ENCODE peak calls at places on chromosomes 13 and 19, in eight cellular contexts. G, S, L, Y, Q, A, M and F are unnamed samples.

GRCh38 chr19:1173845-1174809 is at the start of gene SBNO2:
- DNase-seq in Y (peak; percentile 88), L (peak; percentile 97), G (peak; percentile 80), S (peak; percentile 95), A (peak; percentile 92), Q (peak; percentile 78), M (peak; percentile 93), F (peak; percentile 90)

GRCh38 chr19:48290923-48291700 is 21.2 kb downstream of the ZNF114 start:
- DNase-seq in L (peak; percentile 89), Y (peak; percentile 82), A (peak; percentile 91), G (peak; percentile 86), S (peak; percentile 75), Q (peak; percentile 73), M (peak; percentile 86), F (peak; percentile 73)

GRCh38 chr19:12884926-12885748 is 1.9 kb downstream of the KLF1 start:
- DNase-seq in Y (peak; percentile 60), L (peak; percentile 84), M (peak; percentile 71), S (peak; percentile 96), G (peak; percentile 46), Q (peak; percentile 18), A (peak; percentile 100), F (peak; percentile 93)

GRCh38 chr19:45668342-45668871 is 386 bp downstream of the GIPR start:
- DNase-seq in M (no peak), S (peak; percentile 34), Y (no peak), L (no peak), G (no peak), A (no peak), Q (no peak), F (no peak)

GRCh38 chr13:42417624-42418023 is 145.7 kb downstream of the AKAP11 start:
- DNase-seq in Y (no peak), A (no peak), S (no peak), L (no peak), M (no peak), Q (no peak), G (no peak), F (no peak)

GRCh38 chr19:43684326-43684725 is 14.4 kb upstream of the PLAUR start:
- DNase-seq in L (no peak), Q (no peak), M (no peak), A (no peak), S (no peak), G (no peak), Y (no peak), F (no peak)

GRCh38 chr19:17220207-17220758 is 5.1 kb downstream of the USE1 start:
- DNase-seq in A (no peak), Y (no peak), Q (peak; percentile 71), L (no peak), S (peak; percentile 52), M (no peak), G (peak; percentile 89), F (peak; percentile 73)

GRCh38 chr13:102597029-102598015 is 536 bp downstream of the TPP2 start:
- DNase-seq in Q (peak; percentile 7), S (peak; percentile 35), Y (peak; percentile 16), G (no peak), A (peak; percentile 31), M (peak; percentile 68), L (peak; percentile 65), F (peak; percentile 6)

GRCh38 chr13:87712012-87712411 is 40.8 kb downstream of the SLITRK5 start:
- DNase-seq in M (no peak), A (peak; percentile 32), S (no peak), Y (no peak), G (no peak), L (no peak), Q (no peak), F (no peak)

GRCh38 chr13:48596128-48596429 is 57.6 kb upstream of the CYSLTR2 start:
- DNase-seq in A (no peak), M (no peak), L (no peak), S (no peak), Y (no peak), G (no peak), Q (no peak), F (peak; percentile 47)

GRCh38 chr13:62119739-62120700 is 704.4 kb upstream of the PCDH20 start:
- DNase-seq in M (no peak), A (peak; percentile 43), G (peak; percentile 8), Q (no peak), Y (no peak), L (no peak), S (no peak), F (peak; percentile 18)

GRCh38 chr19:7263066-7263465 is 31.1 kb downstream of the INSR start:
- DNase-seq in S (no peak), Y (no peak), Q (no peak), G (no peak), M (no peak), L (no peak), A (no peak), F (no peak)

GRCh38 chr13:94249512-94249911 is 230.0 kb downstream of the DCT start:
- DNase-seq in M (no peak), G (peak; percentile 88), A (peak; percentile 28), S (no peak), Q (peak; percentile 92), L (no peak), Y (no peak), F (no peak)

GRCh38 chr19:10921199-10921879 is 7.1 kb downstream of the YIPF2 start:
- DNase-seq in Y (no peak), G (no peak), Q (no peak), A (no peak), M (no peak), S (no peak), L (no peak), F (no peak)

GRCh38 chr19:54030895-54031586 is 32.7 kb downstream of the VSTM1 start:
- DNase-seq in A (peak; percentile 71), G (peak; percentile 47), Q (no peak), S (no peak), L (no peak), Y (no peak), M (no peak), F (no peak)

GRCh38 chr13:71303144-71303543 is 563.9 kb downstream of the DACH1 start:
- DNase-seq in S (no peak), Q (no peak), Y (no peak), A (peak; percentile 30), L (no peak), G (no peak), M (no peak), F (peak; percentile 49)
- TF ChIP-seq CTCF in S (no peak), Q (no peak), Y (peak; percentile 29), A (peak; percentile 64), L (no peak), G (no peak), M (no peak), F (peak; percentile 44)

GRCh38 chr19:31511696-31512095 is 162.5 kb upstream of the TSHZ3 start:
- DNase-seq in G (no peak), A (no peak), Q (no peak), S (no peak), Y (no peak), L (no peak), M (peak; percentile 41), F (no peak)
- H3K4me3 ChIP-seq in G (no peak overlapping the region), A (no peak overlapping the region), Q (no peak overlapping the region), S (no peak overlapping the region), Y (no peak overlapping the region), L (no peak overlapping the region), M (no peak overlapping the region), F (no peak overlapping the region)

DNA sequence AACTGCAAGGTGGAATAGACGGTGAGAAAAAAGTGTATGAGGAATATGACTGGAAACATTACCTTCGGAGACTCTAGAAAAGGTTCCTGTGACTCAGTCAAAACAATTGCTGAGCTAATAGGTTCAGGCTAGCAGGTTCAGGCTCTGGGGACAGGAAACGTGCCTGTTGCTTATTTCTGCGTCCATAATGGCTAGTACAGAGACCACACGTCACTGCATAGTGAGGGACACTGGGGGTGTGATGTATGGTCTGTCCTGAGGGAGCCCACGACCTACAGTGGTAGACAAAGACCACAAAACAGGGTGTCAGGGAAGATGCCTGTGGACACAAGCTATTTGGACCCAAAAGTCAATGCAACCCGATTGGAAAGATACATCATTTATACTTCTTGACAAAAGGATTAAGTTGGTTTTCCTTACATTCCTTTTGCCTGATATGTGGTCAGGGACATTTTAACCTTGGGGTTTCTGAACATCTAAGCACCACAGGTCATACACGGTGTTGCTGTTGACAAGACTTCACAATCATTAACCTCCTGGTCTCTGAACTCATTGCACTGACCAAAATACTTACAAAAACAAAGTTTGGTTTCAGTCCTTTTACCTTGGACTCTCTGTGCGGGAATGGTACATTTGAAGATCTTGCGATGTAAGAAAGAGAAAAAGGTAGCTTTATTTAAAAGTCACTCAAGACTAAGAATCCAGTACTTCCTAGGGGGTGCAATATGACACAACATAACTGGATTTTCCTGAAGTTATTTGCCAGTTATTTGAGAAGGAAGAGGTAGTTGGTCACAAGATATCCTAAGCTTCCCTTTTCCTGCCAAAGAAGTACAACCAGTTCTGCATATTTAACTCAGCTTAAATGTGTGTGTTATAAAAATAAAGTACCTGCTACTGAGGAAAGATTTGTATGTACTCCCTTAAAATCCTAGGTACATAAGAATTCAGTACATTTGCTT is 20.0 kb downstream of the CRYL1 start:
- DNase-seq in A (no peak), Q (no peak), S (no peak), L (no peak), M (no peak), Y (no peak), G (no peak), F (peak; percentile 59)
- TF ChIP-seq CTCF in A (no peak), Q (no peak), S (no peak), L (no peak), M (no peak), Y (no peak), G (no peak), F (no peak)

GRCh38 chr19:6058411-6059201 is 51.7 kb downstream of the RFX2 start:
- DNase-seq in S (peak; percentile 5), G (no peak), L (no peak), A (no peak), Y (no peak), Q (no peak), M (peak; percentile 64), F (no peak)

GRCh38 chr19:6056282-6056741 is 54.0 kb downstream of the RFX2 start:
- DNase-seq in M (peak; percentile 71), A (no peak), S (peak; percentile 62), Y (no peak), G (no peak), Q (no peak), L (no peak), F (no peak)

GRCh38 chr19:6057651-6058365 is 52.5 kb downstream of the RFX2 start:
- DNase-seq in G (no peak), L (no peak), A (no peak), Y (no peak), Q (no peak), S (no peak), M (no peak), F (no peak)

GRCh38 chr19:6055013-6055795 is 55.1 kb downstream of the RFX2 start:
- DNase-seq in L (no peak), Y (no peak), S (no peak), A (no peak), G (no peak), Q (no peak), M (no peak), F (no peak)

DNA sequence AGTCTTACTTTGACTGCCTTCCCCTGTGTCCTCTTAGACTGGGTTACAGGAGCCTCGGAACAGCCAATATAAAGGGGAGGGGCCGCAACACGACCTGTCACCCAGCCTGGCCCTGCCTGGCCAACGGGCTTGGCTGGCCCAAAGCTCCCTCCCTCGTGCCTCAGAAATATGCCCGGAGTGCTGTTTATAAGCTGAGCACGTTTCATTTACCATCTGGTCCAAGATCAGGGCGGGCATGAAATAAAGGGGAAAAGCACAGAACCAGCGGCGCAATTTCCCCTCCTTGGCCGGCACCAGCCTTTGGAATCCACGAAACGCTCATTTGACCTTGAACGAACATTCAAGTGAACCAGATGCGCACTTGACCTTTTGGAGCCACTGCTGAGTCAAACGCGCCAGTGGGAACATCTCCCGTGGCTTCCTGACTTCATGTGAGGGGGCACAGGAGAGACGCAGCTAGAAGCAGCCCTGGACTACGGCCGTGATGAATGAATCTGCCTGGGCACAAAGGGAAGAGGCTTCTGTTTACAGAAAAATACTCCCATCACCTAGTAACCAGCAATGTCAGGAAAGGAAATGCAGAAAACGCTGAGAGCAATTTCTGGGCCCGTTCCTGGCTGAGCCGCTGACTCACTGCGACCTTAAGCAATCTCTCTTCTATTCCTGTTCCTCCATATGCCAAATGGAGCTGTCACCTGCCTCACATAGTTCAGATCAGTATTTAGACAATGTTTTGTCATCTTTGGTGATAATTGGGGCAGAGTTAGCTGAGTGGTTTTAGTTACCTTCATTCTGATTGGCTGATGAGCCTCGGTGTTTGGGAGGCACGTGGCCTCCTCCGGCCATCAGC is 53.3 kb downstream of the RFX2 start:
- DNase-seq in A (peak; percentile 68), Y (peak; percentile 76), L (no peak), S (peak; percentile 70), G (peak; percentile 97), Q (peak; percentile 93), M (peak; percentile 94), F (peak; percentile 99)
- H3K4me3 ChIP-seq in A (no peak overlapping the region), Y (peak overlapping the region; percentile 44), L (peak overlapping the region; percentile 5), S (no peak overlapping the region), G (peak overlapping the region; percentile 21), Q (no peak overlapping the region), M (peak overlapping the region; percentile 47), F (no peak overlapping the region)